ENCODE peak calls at places on chromosomes 11 and 22, in ten cellular contexts. One of them, this sample, is unnamed.

GRCh38 chr11:13260963-13261599 is 16.5 kb upstream of the BMAL1 start:
- DNase-seq in foreskin keratinocyte: peak; percentile 72
- DNase-seq in heart left ventricle: peak; percentile 41
- DNase-seq in AG04450: no peak
- DNase-seq in kidney epithelial cell: no peak
- DNase-seq in HFF-Myc: no peak
- DNase-seq in ovary: no peak
- DNase-seq in MM.1S: no peak
- DNase-seq in neural progenitor cell: no peak
- DNase-seq in adrenal gland: peak; percentile 82
- DNase-seq in this sample: no peak

GRCh38 chr11:6475936-6476335 is 2.2 kb upstream of the TRIM3 start:
- DNase-seq in foreskin keratinocyte: no peak
- DNase-seq in heart left ventricle: no peak
- DNase-seq in AG04450: no peak
- DNase-seq in kidney epithelial cell: no peak
- DNase-seq in HFF-Myc: no peak
- DNase-seq in ovary: no peak
- DNase-seq in MM.1S: no peak
- DNase-seq in neural progenitor cell: peak; percentile 15
- DNase-seq in adrenal gland: no peak
- DNase-seq in this sample: no peak

GRCh38 chr11:73951797-73952196 is 971 bp downstream of the DNAJB13 start:
- DNase-seq in foreskin keratinocyte: no peak
- DNase-seq in heart left ventricle: no peak
- DNase-seq in AG04450: no peak
- DNase-seq in kidney epithelial cell: no peak
- DNase-seq in HFF-Myc: no peak
- DNase-seq in ovary: no peak
- DNase-seq in MM.1S: no peak
- DNase-seq in neural progenitor cell: no peak
- DNase-seq in adrenal gland: no peak
- DNase-seq in this sample: no peak

GRCh38 chr22:36480941-36481392 is 473 bp downstream of the TXN2 start:
- DNase-seq in foreskin keratinocyte: no peak
- DNase-seq in heart left ventricle: no peak
- DNase-seq in AG04450: no peak
- DNase-seq in kidney epithelial cell: no peak
- DNase-seq in HFF-Myc: no peak
- DNase-seq in ovary: no peak
- DNase-seq in MM.1S: no peak
- DNase-seq in neural progenitor cell: no peak
- DNase-seq in adrenal gland: no peak
- DNase-seq in this sample: no peak

GRCh38 chr11:106137758-106138157 is 60.3 kb downstream of the AASDHPPT start:
- DNase-seq in foreskin keratinocyte: no peak
- DNase-seq in heart left ventricle: no peak
- DNase-seq in AG04450: no peak
- DNase-seq in kidney epithelial cell: no peak
- DNase-seq in HFF-Myc: no peak
- DNase-seq in ovary: no peak
- DNase-seq in MM.1S: no peak
- DNase-seq in neural progenitor cell: no peak
- DNase-seq in adrenal gland: no peak
- DNase-seq in this sample: no peak

GRCh38 chr11:67120881-67121710 is 2.0 kb downstream of the KDM2A start:
- DNase-seq in foreskin keratinocyte: peak; percentile 33
- DNase-seq in heart left ventricle: no peak
- DNase-seq in AG04450: no peak
- DNase-seq in kidney epithelial cell: no peak
- DNase-seq in HFF-Myc: no peak
- DNase-seq in ovary: peak; percentile 6
- DNase-seq in MM.1S: peak; percentile 65
- DNase-seq in neural progenitor cell: no peak
- DNase-seq in adrenal gland: peak; percentile 70
- DNase-seq in this sample: no peak

GRCh38 chr11:65552413-65552951 is 5.7 kb downstream of the LTBP3 start:
- DNase-seq in foreskin keratinocyte: no peak
- DNase-seq in heart left ventricle: no peak
- DNase-seq in AG04450: no peak
- DNase-seq in kidney epithelial cell: no peak
- DNase-seq in HFF-Myc: no peak
- DNase-seq in ovary: no peak
- DNase-seq in MM.1S: no peak
- DNase-seq in neural progenitor cell: no peak
- DNase-seq in adrenal gland: no peak
- DNase-seq in this sample: no peak

GRCh38 chr11:48012051-48012391 is 31.7 kb downstream of the PTPRJ start:
- DNase-seq in foreskin keratinocyte: no peak
- DNase-seq in heart left ventricle: no peak
- DNase-seq in AG04450: no peak
- DNase-seq in kidney epithelial cell: no peak
- DNase-seq in HFF-Myc: no peak
- DNase-seq in ovary: no peak
- DNase-seq in MM.1S: no peak
- DNase-seq in neural progenitor cell: no peak
- DNase-seq in adrenal gland: no peak
- DNase-seq in this sample: no peak

GRCh38 chr22:28911777-28912669 is 28.7 kb downstream of the ZNRF3 start:
- DNase-seq in foreskin keratinocyte: no peak
- DNase-seq in heart left ventricle: no peak
- DNase-seq in AG04450: peak; percentile 39
- DNase-seq in kidney epithelial cell: no peak
- DNase-seq in HFF-Myc: peak; percentile 24
- DNase-seq in ovary: no peak
- DNase-seq in MM.1S: no peak
- DNase-seq in neural progenitor cell: no peak
- DNase-seq in adrenal gland: peak; percentile 69
- DNase-seq in this sample: peak; percentile 50

GRCh38 chr22:42997577-42997976 is 17.4 kb downstream of the PACSIN2 start:
- DNase-seq in foreskin keratinocyte: no peak
- DNase-seq in heart left ventricle: no peak
- DNase-seq in AG04450: no peak
- DNase-seq in kidney epithelial cell: no peak
- DNase-seq in HFF-Myc: no peak
- DNase-seq in ovary: no peak
- DNase-seq in MM.1S: no peak
- DNase-seq in neural progenitor cell: no peak
- DNase-seq in adrenal gland: no peak
- DNase-seq in this sample: no peak

GRCh38 chr11:32326522-32326921 is 108.8 kb downstream of the WT1 start:
- DNase-seq in foreskin keratinocyte: no peak
- DNase-seq in heart left ventricle: no peak
- DNase-seq in AG04450: no peak
- DNase-seq in kidney epithelial cell: no peak
- DNase-seq in HFF-Myc: no peak
- DNase-seq in ovary: no peak
- DNase-seq in MM.1S: no peak
- DNase-seq in neural progenitor cell: no peak
- DNase-seq in adrenal gland: no peak
- DNase-seq in this sample: no peak

GRCh38 chr11:33044281-33044680 is 4.9 kb downstream of the TCP11L1 start:
- DNase-seq in foreskin keratinocyte: peak; percentile 100
- DNase-seq in heart left ventricle: no peak
- DNase-seq in AG04450: no peak
- DNase-seq in kidney epithelial cell: no peak
- DNase-seq in HFF-Myc: no peak
- DNase-seq in ovary: no peak
- DNase-seq in MM.1S: no peak
- DNase-seq in neural progenitor cell: no peak
- DNase-seq in adrenal gland: no peak
- DNase-seq in this sample: no peak

GRCh38 chr11:61827573-61828378 is at the start of gene FADS2:
- DNase-seq in foreskin keratinocyte: peak; percentile 90
- DNase-seq in heart left ventricle: peak; percentile 95
- DNase-seq in AG04450: peak; percentile 80
- DNase-seq in kidney epithelial cell: peak; percentile 81
- DNase-seq in HFF-Myc: peak; percentile 82
- DNase-seq in ovary: peak; percentile 86
- DNase-seq in MM.1S: no peak
- DNase-seq in neural progenitor cell: peak; percentile 94
- DNase-seq in adrenal gland: peak; percentile 98
- DNase-seq in this sample: peak; percentile 96
- TF ChIP-seq CTCF in foreskin keratinocyte: peak; percentile 26
- TF ChIP-seq CTCF in heart left ventricle: no peak
- TF ChIP-seq CTCF in AG04450: peak; percentile 3
- TF ChIP-seq CTCF in kidney epithelial cell: no peak
- TF ChIP-seq CTCF in HFF-Myc: no peak
- TF ChIP-seq CTCF in ovary: no peak
- TF ChIP-seq CTCF in MM.1S: no peak
- TF ChIP-seq CTCF in neural progenitor cell: no peak
- TF ChIP-seq CTCF in adrenal gland: no peak
- TF ChIP-seq CTCF in this sample: no peak

DNA sequence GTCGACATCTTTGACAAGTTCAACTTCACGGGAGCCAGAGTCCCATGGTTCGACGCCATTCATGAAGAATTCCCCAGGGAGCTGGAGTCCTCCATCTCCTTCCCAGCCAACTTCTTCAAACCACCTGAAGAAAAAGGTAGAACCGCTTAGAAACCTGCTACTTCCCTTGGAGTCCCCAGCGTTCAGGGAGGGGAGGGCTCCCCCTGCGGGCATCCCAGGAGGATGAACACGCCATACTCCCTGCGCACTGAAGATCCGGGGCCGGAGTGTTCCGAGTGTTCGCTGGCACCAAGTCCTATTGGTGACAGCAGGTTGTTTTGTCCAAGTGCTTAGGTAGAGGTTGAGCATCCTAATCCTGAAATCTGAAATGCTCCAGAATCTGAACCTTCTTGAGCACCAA is 51.7 kb upstream of the PRODH start:
- DNase-seq in foreskin keratinocyte: no peak
- DNase-seq in heart left ventricle: no peak
- DNase-seq in AG04450: no peak
- DNase-seq in kidney epithelial cell: no peak
- DNase-seq in HFF-Myc: no peak
- DNase-seq in ovary: no peak
- DNase-seq in MM.1S: no peak
- DNase-seq in neural progenitor cell: peak; percentile 62
- DNase-seq in adrenal gland: no peak
- DNase-seq in this sample: peak; percentile 60
- TF ChIP-seq CTCF in foreskin keratinocyte: peak; percentile 61
- TF ChIP-seq CTCF in heart left ventricle: peak; percentile 16
- TF ChIP-seq CTCF in AG04450: peak; percentile 57
- TF ChIP-seq CTCF in kidney epithelial cell: peak; percentile 69
- TF ChIP-seq CTCF in HFF-Myc: peak; percentile 62
- TF ChIP-seq CTCF in ovary: no peak
- TF ChIP-seq CTCF in MM.1S: peak; percentile 29
- TF ChIP-seq CTCF in neural progenitor cell: peak; percentile 64
- TF ChIP-seq CTCF in adrenal gland: no peak
- TF ChIP-seq CTCF in this sample: peak; percentile 50

GRCh38 chr11:127018683-127019279 is 18.2 kb upstream of the KIRREL3 start:
- DNase-seq in foreskin keratinocyte: no peak
- DNase-seq in heart left ventricle: no peak
- DNase-seq in AG04450: no peak
- DNase-seq in kidney epithelial cell: no peak
- DNase-seq in HFF-Myc: no peak
- DNase-seq in ovary: no peak
- DNase-seq in MM.1S: no peak
- DNase-seq in neural progenitor cell: no peak
- DNase-seq in adrenal gland: no peak
- DNase-seq in this sample: no peak

GRCh38 chr11:127013550-127013949 is 13.0 kb upstream of the KIRREL3 start:
- DNase-seq in foreskin keratinocyte: no peak
- DNase-seq in heart left ventricle: no peak
- DNase-seq in AG04450: no peak
- DNase-seq in kidney epithelial cell: no peak
- DNase-seq in HFF-Myc: no peak
- DNase-seq in ovary: no peak
- DNase-seq in MM.1S: no peak
- DNase-seq in neural progenitor cell: no peak
- DNase-seq in adrenal gland: no peak
- DNase-seq in this sample: no peak

DNA sequence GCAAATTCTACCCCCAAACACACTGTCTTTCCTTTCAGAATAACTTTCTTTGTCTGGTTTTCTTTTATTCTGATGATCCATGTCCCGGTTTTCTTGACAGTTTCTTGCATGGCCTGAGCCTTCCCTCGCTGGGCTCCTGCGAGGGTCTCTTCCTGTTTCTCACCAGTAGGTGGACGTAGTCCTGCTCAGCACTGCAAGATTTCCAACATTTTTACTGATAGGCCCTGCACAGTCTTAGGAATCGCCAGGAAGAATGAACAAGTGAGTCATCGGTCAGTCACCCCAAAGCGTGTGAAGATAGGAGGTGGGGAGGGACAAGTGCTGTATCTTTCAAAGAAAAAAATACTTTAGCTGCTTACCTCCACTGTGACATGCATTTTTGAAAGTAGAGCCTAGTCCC is 16.9 kb upstream of the KIRREL3 start:
- DNase-seq in foreskin keratinocyte: peak; percentile 46
- DNase-seq in heart left ventricle: no peak
- DNase-seq in AG04450: peak; percentile 60
- DNase-seq in kidney epithelial cell: peak; percentile 87
- DNase-seq in HFF-Myc: peak; percentile 53
- DNase-seq in ovary: no peak
- DNase-seq in MM.1S: no peak
- DNase-seq in neural progenitor cell: peak; percentile 72
- DNase-seq in adrenal gland: no peak
- DNase-seq in this sample: no peak
- TF ChIP-seq CTCF in foreskin keratinocyte: peak; percentile 25
- TF ChIP-seq CTCF in heart left ventricle: no peak
- TF ChIP-seq CTCF in AG04450: peak; percentile 74
- TF ChIP-seq CTCF in kidney epithelial cell: peak; percentile 67
- TF ChIP-seq CTCF in HFF-Myc: peak; percentile 55
- TF ChIP-seq CTCF in ovary: no peak
- TF ChIP-seq CTCF in MM.1S: no peak
- TF ChIP-seq CTCF in neural progenitor cell: peak; percentile 67
- TF ChIP-seq CTCF in adrenal gland: no peak
- TF ChIP-seq CTCF in this sample: no peak

GRCh38 chr11:63904743-63905142 is 12.2 kb downstream of the RCOR2 start:
- DNase-seq in foreskin keratinocyte: no peak
- DNase-seq in heart left ventricle: no peak
- DNase-seq in AG04450: no peak
- DNase-seq in kidney epithelial cell: no peak
- DNase-seq in HFF-Myc: no peak
- DNase-seq in ovary: no peak
- DNase-seq in MM.1S: no peak
- DNase-seq in neural progenitor cell: no peak
- DNase-seq in adrenal gland: no peak
- DNase-seq in this sample: no peak

GRCh38 chr11:63905179-63905578 is 11.8 kb downstream of the RCOR2 start:
- DNase-seq in foreskin keratinocyte: no peak
- DNase-seq in heart left ventricle: no peak
- DNase-seq in AG04450: no peak
- DNase-seq in kidney epithelial cell: no peak
- DNase-seq in HFF-Myc: no peak
- DNase-seq in ovary: no peak
- DNase-seq in MM.1S: no peak
- DNase-seq in neural progenitor cell: no peak
- DNase-seq in adrenal gland: no peak
- DNase-seq in this sample: no peak

GRCh38 chr11:63903884-63904283 is 13.1 kb downstream of the RCOR2 start:
- DNase-seq in foreskin keratinocyte: no peak
- DNase-seq in heart left ventricle: no peak
- DNase-seq in AG04450: no peak
- DNase-seq in kidney epithelial cell: no peak
- DNase-seq in HFF-Myc: no peak
- DNase-seq in ovary: no peak
- DNase-seq in MM.1S: no peak
- DNase-seq in neural progenitor cell: peak; percentile 28
- DNase-seq in adrenal gland: no peak
- DNase-seq in this sample: no peak

GRCh38 chr11:63897459-63898156 is 19.4 kb downstream of the RCOR2 start:
- DNase-seq in foreskin keratinocyte: no peak
- DNase-seq in heart left ventricle: no peak
- DNase-seq in AG04450: no peak
- DNase-seq in kidney epithelial cell: no peak
- DNase-seq in HFF-Myc: no peak
- DNase-seq in ovary: no peak
- DNase-seq in MM.1S: no peak
- DNase-seq in neural progenitor cell: no peak
- DNase-seq in adrenal gland: no peak
- DNase-seq in this sample: no peak

GRCh38 chr11:63901660-63902059 is 15.3 kb downstream of the RCOR2 start:
- DNase-seq in foreskin keratinocyte: no peak
- DNase-seq in heart left ventricle: no peak
- DNase-seq in AG04450: no peak
- DNase-seq in kidney epithelial cell: no peak
- DNase-seq in HFF-Myc: no peak
- DNase-seq in ovary: no peak
- DNase-seq in MM.1S: no peak
- DNase-seq in neural progenitor cell: no peak
- DNase-seq in adrenal gland: no peak
- DNase-seq in this sample: no peak
- TF ChIP-seq CTCF in foreskin keratinocyte: peak; percentile 53
- TF ChIP-seq CTCF in heart left ventricle: no peak
- TF ChIP-seq CTCF in AG04450: peak; percentile 61
- TF ChIP-seq CTCF in kidney epithelial cell: peak; percentile 34
- TF ChIP-seq CTCF in HFF-Myc: peak; percentile 51
- TF ChIP-seq CTCF in ovary: no peak
- TF ChIP-seq CTCF in MM.1S: peak; percentile 28
- TF ChIP-seq CTCF in neural progenitor cell: peak; percentile 46
- TF ChIP-seq CTCF in adrenal gland: no peak
- TF ChIP-seq CTCF in this sample: no peak